ENCODE peak calls at places on chromosome 11, in seven cellular contexts. R, F, Y, G, D, H and N are unnamed samples.

GRCh38 chr11:120571476-120571875 is 59.9 kb downstream of the GRIK4 start:
- DNase-seq in R (peak), F (no peak), Y (no peak), G (no peak), D (no peak), H (no peak), N (no peak)

GRCh38 chr11:16184588-16184987 is 171.8 kb downstream of the SOX6 start:
- DNase-seq in R (no peak), F (no peak), Y (no peak), G (no peak), D (no peak), H (no peak), N (no peak)

GRCh38 chr11:130449246-130449990 is 973 bp downstream of the ADAMTS15 start:
- DNase-seq in R (no peak), F (no peak), Y (no peak), G (no peak), D (no peak), H (no peak), N (no peak)

GRCh38 chr11:385594-386351 is 8.2 kb upstream of the PKP3 start:
- DNase-seq in R (no peak), F (no peak), Y (no peak), G (no peak), D (no peak), H (no peak), N (no peak)

GRCh38 chr11:126485021-126485781 is 129.7 kb downstream of the ST3GAL4 start:
- DNase-seq in R (no peak), F (no peak), Y (no peak), G (no peak), D (peak), H (no peak), N (no peak)

GRCh38 chr11:34343153-34343552 is 14.7 kb downstream of the ABTB2 start:
- DNase-seq in R (no peak), F (no peak), Y (no peak), G (no peak), D (no peak), H (no peak), N (no peak)

GRCh38 chr11:12882670-12883069 is 126.4 kb upstream of the RASSF10 start:
- DNase-seq in R (no peak), F (no peak), Y (no peak), G (no peak), D (no peak), H (no peak), N (no peak)

GRCh38 chr11:128480665-128481064 is 106.7 kb downstream of the ETS1 start:
- DNase-seq in R (no peak), F (no peak), Y (no peak), G (no peak), D (no peak), H (no peak), N (no peak)

GRCh38 chr11:79626135-79626748 is 185.4 kb upstream of the TENM4 start:
- DNase-seq in R (no peak), F (no peak), Y (no peak), G (no peak), D (no peak), H (no peak), N (no peak)

GRCh38 chr11:133064152-133064877 is 468.0 kb downstream of the OPCML start:
- DNase-seq in R (peak), F (no peak), Y (peak), G (peak), D (no peak), H (no peak), N (no peak)

GRCh38 chr11:69787457-69787856 is 12.3 kb upstream of the FGF4 start:
- DNase-seq in R (no peak), F (no peak), Y (no peak), G (no peak), D (no peak), H (no peak), N (no peak)

GRCh38 chr11:69240332-69241074 is 53.5 kb upstream of the MYEOV start:
- DNase-seq in R (no peak), F (no peak), Y (no peak), G (no peak), D (no peak), H (no peak), N (no peak)

GRCh38 chr11:11349051-11349450 is 4.0 kb downstream of the CSNK2A3 start:
- DNase-seq in R (no peak), F (no peak), Y (no peak), G (no peak), D (no peak), H (no peak), N (no peak)

GRCh38 chr11:41461057-41461681 is 1.7 kb upstream of the LRRC4C start:
- DNase-seq in R (no peak), F (no peak), Y (no peak), G (no peak), D (no peak), H (no peak), N (no peak)

GRCh38 chr11:1128333-1129142 is 29.2 kb upstream of the MUC5AC start:
- DNase-seq in R (no peak), F (no peak), Y (no peak), G (no peak), D (no peak), H (no peak), N (peak)

GRCh38 chr11:13364388-13364787 is 86.8 kb downstream of the BMAL1 start:
- DNase-seq in R (no peak), F (no peak), Y (no peak), G (no peak), D (no peak), H (no peak), N (no peak)

GRCh38 chr11:3073029-3073435 is 15.8 kb upstream of the CARS1 start:
- DNase-seq in R (no peak), F (no peak), Y (no peak), G (no peak), D (peak), H (no peak), N (no peak)

GRCh38 chr11:19978668-19979518 is 181.4 kb downstream of the DBX1 start:
- DNase-seq in R (no peak), F (no peak), Y (no peak), G (no peak), D (peak), H (no peak), N (no peak)